ENCODE peak calls at places on chromosomes 7 and 10, in four cellular contexts. Y is K562, R is GM12878, A is A549. Z is an unnamed sample.

GRCh38 chr10:20616056-20616671 is 280.9 kb downstream of the NEBL start:
- DNase-seq in Y (no peak), R (no peak), A (no peak), Z (no peak)

GRCh38 chr10:122462533-122463465 is 1.4 kb downstream of the HTRA1 start:
- DNase-seq in Y (no peak), R (no peak), A (no peak), Z (peak)

GRCh38 chr7:11171569-11172192 is 198.0 kb downstream of the PHF14 start:
- DNase-seq in Y (no peak), R (no peak), A (no peak), Z (no peak)

GRCh38 chr10:124650820-124651401 is 93.3 kb downstream of the FAM53B start:
- DNase-seq in Y (no peak), R (peak), A (no peak), Z (no peak)

GRCh38 chr7:113610572-113610971 is 308.2 kb downstream of the PPP1R3A start:
- DNase-seq in Y (no peak), R (no peak), A (no peak), Z (no peak)

GRCh38 chr7:118949031-118949430 is 724.5 kb downstream of the ANKRD7 start:
- DNase-seq in Y (no peak), R (no peak), A (no peak), Z (peak)

GRCh38 chr10:68175954-68176353 is 56.0 kb downstream of the ATOH7 start:
- DNase-seq in Y (no peak), R (no peak), A (no peak), Z (no peak)

GRCh38 chr7:117312593-117312992 is 10.3 kb downstream of the WNT2 start:
- DNase-seq in Y (no peak), R (no peak), A (no peak), Z (peak)

DNA sequence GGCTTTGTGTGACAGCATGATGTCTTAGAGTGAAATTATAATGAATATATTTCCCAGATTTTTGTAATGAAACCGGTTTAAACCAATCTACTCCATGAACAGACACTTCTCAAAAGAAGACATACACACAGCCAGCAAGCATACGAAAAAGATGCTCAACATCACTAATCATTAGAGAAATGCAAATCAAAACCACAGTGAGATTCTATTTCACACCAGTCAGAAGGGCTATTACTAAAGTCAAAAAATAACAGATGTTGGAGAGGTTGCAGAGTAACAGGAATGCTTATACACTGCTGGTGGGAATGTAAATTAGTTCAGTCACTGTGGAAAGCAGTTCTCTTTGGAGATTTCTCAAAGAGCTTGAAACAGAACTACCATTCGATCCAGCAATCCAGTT is 240.7 kb downstream of the TSPAN12 start:
- DNase-seq in Y (no peak), R (no peak), A (no peak), Z (no peak)
- TF ChIP-seq ELK1 in Y (no peak), R (no peak), A (no peak), Z (no peak)

GRCh38 chr10:83222832-83223742 is 916.2 kb upstream of the GHITM start:
- DNase-seq in Y (no peak), R (no peak), A (no peak), Z (no peak)
- TF ChIP-seq ELK1 in Y (no peak), R (no peak), A (no peak), Z (no peak)

DNA sequence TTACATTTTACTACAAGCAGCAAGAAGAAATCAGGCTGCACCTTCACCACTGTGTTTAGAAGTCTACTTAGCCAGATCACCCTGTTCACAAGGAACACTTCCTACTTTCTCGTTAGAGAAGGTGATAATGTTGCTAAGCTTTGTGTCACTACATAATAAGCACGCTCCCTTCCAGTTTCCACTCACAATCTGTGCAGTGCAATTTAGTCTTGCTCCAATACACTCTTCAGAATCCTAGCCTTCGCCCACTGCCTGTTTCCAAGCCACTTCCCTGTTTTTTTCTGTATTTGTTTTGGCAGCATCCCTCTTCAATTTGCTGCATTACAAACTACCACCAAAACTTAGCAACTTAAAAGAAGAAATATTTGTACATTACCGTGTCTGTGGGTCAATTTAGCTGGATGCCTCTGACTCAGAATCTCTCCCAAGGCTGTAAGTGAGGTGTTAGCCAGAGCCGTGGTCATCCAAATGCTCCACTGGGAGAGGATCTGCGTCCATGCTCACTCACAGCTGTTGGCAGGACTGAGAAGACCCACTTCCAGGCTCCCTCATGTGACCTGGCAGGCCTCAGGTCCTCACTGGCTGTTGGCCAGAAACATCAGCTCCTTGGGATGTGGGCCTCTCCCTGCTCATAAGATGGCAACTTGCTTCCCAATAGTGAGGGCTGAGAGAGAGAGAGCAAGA is 110.4 kb downstream of the PON1 start:
- DNase-seq in Y (no peak), R (no peak), A (no peak), Z (no peak)
- TF ChIP-seq ELK1 in Y (no peak), R (no peak), A (no peak), Z (no peak)

GRCh38 chr7:121761399-121761798 is 111.6 kb upstream of the PTPRZ1 start:
- DNase-seq in Y (no peak), R (no peak), A (no peak), Z (no peak)
- TF ChIP-seq ELK1 in Y (no peak), R (no peak), A (no peak), Z (no peak)

GRCh38 chr7:15199482-15199881 is 296.9 kb upstream of the DGKB start:
- DNase-seq in Y (no peak), R (no peak), A (no peak), Z (peak)
- TF ChIP-seq ELK1 in Y (no peak), R (no peak), A (no peak), Z (no peak)

Z was measured in IMR-90.